ENCODE peak calls at places on chromosomes 4 and X, in seven cellular contexts. V is astrocyte, E is thoracic aorta, S is cardiac muscle cell, A is A549, C is neural progenitor cell, L is uterus. W is an unnamed sample. For H3K4me1, the result is how much of the 10 kb centered on the place peaks cover.

GRCh38 chr4:121246698-121247097 is 82.6 kb upstream of the TNIP3 start:
- DNase-seq in V (no peak), E (no peak), S (peak), A (no peak), C (no peak), L (no peak), W (no peak)

GRCh38 chr4:95317124-95317820 is 231.5 kb downstream of the UNC5C start:
- DNase-seq in V (no peak), E (no peak), S (peak), A (no peak), C (peak), L (no peak), W (no peak)

GRCh38 chr4:41683321-41683720 is 65.2 kb downstream of the PHOX2B start:
- DNase-seq in V (no peak), E (no peak), S (no peak), A (no peak), C (no peak), L (no peak), W (no peak)

GRCh38 chrX:84907324-84907946 is 96.2 kb upstream of the APOOL start:
- DNase-seq in V (no peak), E (no peak), S (peak), A (peak), C (peak), L (no peak), W (no peak)

GRCh38 chr4:76579596-76580375 is 144.8 kb downstream of the SHROOM3 start:
- DNase-seq in V (no peak), E (no peak), S (no peak), A (no peak), C (no peak), L (no peak), W (no peak)

GRCh38 chr4:87819281-87819919 is 13.4 kb upstream of the MEPE start:
- DNase-seq in V (peak), E (no peak), S (no peak), A (peak), C (peak), L (no peak), W (no peak)

GRCh38 chrX:139691493-139691842 is 16.5 kb downstream of the MCF2 start:
- DNase-seq in V (no peak), E (no peak), S (peak), A (no peak), C (peak), L (no peak), W (peak)

GRCh38 chrX:72121381-72121780 is 10.3 kb downstream of the RTL5 start:
- DNase-seq in V (peak), E (peak), S (no peak), A (no peak), C (no peak), L (peak), W (peak)

GRCh38 chrX:18702362-18703195 is 4.9 kb upstream of the PPEF1 start:
- DNase-seq in V (peak), E (no peak), S (no peak), A (peak), C (no peak), L (no peak), W (no peak)

GRCh38 chr4:182748283-182748682 is 168.9 kb downstream of the DCTD start:
- DNase-seq in V (no peak), E (no peak), S (no peak), A (no peak), C (no peak), L (no peak), W (no peak)

GRCh38 chr4:126727461-126727860 is 905.3 kb upstream of the INTU start:
- DNase-seq in V (peak), E (no peak), S (no peak), A (no peak), C (no peak), L (no peak), W (no peak)

GRCh38 chr4:70651864-70652506 is 14.3 kb downstream of the JCHAIN start:
- DNase-seq in V (peak), E (no peak), S (peak), A (peak), C (peak), L (no peak), W (no peak)

GRCh38 chr4:35771571-35771970 is 472.7 kb downstream of the ARAP2 start:
- DNase-seq in V (no peak), E (no peak), S (no peak), A (no peak), C (no peak), L (no peak), W (no peak)

GRCh38 chr4:7500404-7500803 is 65.7 kb upstream of the PSAPL1 start:
- DNase-seq in V (no peak), E (no peak), S (no peak), A (no peak), C (no peak), L (no peak), W (no peak)

GRCh38 chr4:4860803-4861591 is 1.5 kb downstream of the MSX1 start:
- DNase-seq in V (no peak), E (no peak), S (no peak), A (no peak), C (peak), L (peak), W (peak)

GRCh38 chrX:110210417-110211139 is 107.3 kb downstream of the AMMECR1 start:
- DNase-seq in V (peak), E (no peak), S (no peak), A (peak), C (no peak), L (no peak), W (no peak)

GRCh38 chrX:101460669-101461068 is 24.6 kb upstream of the ARMCX4 start:
- DNase-seq in V (no peak), E (no peak), S (no peak), A (peak), C (no peak), L (no peak), W (no peak)

GRCh38 chrX:153333271-153333670 is 682 bp upstream of the ZNF275 start:
- DNase-seq in V (peak), E (no peak), S (no peak), A (no peak), C (no peak), L (no peak), W (no peak)

GRCh38 chrX:55489315-55490009 is at the start of gene USP51:
- DNase-seq in V (no peak), E (no peak), S (peak), A (peak), C (peak), L (peak), W (peak)

GRCh38 chr4:113020966-113021365 is 28.5 kb upstream of the ANK2 start:
- DNase-seq in V (peak), E (no peak), S (no peak), A (no peak), C (peak), L (no peak), W (no peak)

GRCh38 chrX:64885850-64886249 is 90.4 kb downstream of the ZC4H2 start:
- DNase-seq in V (no peak), E (no peak), S (peak), A (peak), C (peak), L (no peak), W (no peak)

GRCh38 chrX:110044531-110045249 is 41.8 kb downstream of the TMEM164 start:
- DNase-seq in V (no peak), E (no peak), S (no peak), A (no peak), C (no peak), L (no peak), W (no peak)

GRCh38 chr4:74374561-74375327 is 9.8 kb downstream of the EREG start:
- DNase-seq in V (peak), E (no peak), S (no peak), A (peak), C (no peak), L (no peak), W (no peak)

GRCh38 chrX:65643786-65644111 is 23.7 kb upstream of the MSN start:
- DNase-seq in V (no peak), E (no peak), S (no peak), A (no peak), C (no peak), L (no peak), W (no peak)

GRCh38 chr4:156547891-156548290 is 423.7 kb downstream of the PDGFC start:
- DNase-seq in V (no peak), E (no peak), S (no peak), A (no peak), C (no peak), L (no peak), W (no peak)

GRCh38 chrX:135982860-135983259 is 2.4 kb upstream of the SLC9A6 start:
- DNase-seq in V (no peak), E (no peak), S (no peak), A (no peak), C (no peak), L (no peak), W (no peak)

GRCh38 chrX:81876437-81876836 is 674.5 kb downstream of the SH3BGRL start:
- DNase-seq in V (no peak), E (no peak), S (no peak), A (no peak), C (no peak), L (no peak), W (no peak)

GRCh38 chr4:90226734-90227133 is 99.5 kb downstream of the CCSER1 start:
- DNase-seq in V (no peak), E (no peak), S (no peak), A (no peak), C (no peak), L (no peak), W (no peak)

GRCh38 chr4:111028829-111029228 is 406.0 kb upstream of the PITX2 start:
- DNase-seq in V (no peak), E (no peak), S (no peak), A (no peak), C (no peak), L (no peak), W (no peak)

GRCh38 chr4:118154643-118155042 is 120.4 kb downstream of the NDST3 start:
- DNase-seq in V (peak), E (no peak), S (no peak), A (no peak), C (no peak), L (no peak), W (no peak)

GRCh38 chr4:113884655-113885054 is 94.8 kb downstream of the ARSJ start:
- DNase-seq in V (no peak), E (no peak), S (no peak), A (no peak), C (peak), L (no peak), W (no peak)

GRCh38 chr4:26196567-26196966 is 124.2 kb upstream of the RBPJ start:
- DNase-seq in V (no peak), E (no peak), S (no peak), A (no peak), C (no peak), L (no peak), W (no peak)

GRCh38 chr4:26194764-26195163 is 126.0 kb upstream of the RBPJ start:
- DNase-seq in V (no peak), E (no peak), S (no peak), A (no peak), C (no peak), L (no peak), W (no peak)

GRCh38 chr4:26197018-26197779 is 123.6 kb upstream of the RBPJ start:
- DNase-seq in V (peak), E (no peak), S (no peak), A (peak), C (no peak), L (no peak), W (no peak)

GRCh38 chr4:26191353-26191752 is 129.5 kb upstream of the RBPJ start:
- DNase-seq in V (no peak), E (no peak), S (no peak), A (peak), C (no peak), L (no peak), W (no peak)

DNA sequence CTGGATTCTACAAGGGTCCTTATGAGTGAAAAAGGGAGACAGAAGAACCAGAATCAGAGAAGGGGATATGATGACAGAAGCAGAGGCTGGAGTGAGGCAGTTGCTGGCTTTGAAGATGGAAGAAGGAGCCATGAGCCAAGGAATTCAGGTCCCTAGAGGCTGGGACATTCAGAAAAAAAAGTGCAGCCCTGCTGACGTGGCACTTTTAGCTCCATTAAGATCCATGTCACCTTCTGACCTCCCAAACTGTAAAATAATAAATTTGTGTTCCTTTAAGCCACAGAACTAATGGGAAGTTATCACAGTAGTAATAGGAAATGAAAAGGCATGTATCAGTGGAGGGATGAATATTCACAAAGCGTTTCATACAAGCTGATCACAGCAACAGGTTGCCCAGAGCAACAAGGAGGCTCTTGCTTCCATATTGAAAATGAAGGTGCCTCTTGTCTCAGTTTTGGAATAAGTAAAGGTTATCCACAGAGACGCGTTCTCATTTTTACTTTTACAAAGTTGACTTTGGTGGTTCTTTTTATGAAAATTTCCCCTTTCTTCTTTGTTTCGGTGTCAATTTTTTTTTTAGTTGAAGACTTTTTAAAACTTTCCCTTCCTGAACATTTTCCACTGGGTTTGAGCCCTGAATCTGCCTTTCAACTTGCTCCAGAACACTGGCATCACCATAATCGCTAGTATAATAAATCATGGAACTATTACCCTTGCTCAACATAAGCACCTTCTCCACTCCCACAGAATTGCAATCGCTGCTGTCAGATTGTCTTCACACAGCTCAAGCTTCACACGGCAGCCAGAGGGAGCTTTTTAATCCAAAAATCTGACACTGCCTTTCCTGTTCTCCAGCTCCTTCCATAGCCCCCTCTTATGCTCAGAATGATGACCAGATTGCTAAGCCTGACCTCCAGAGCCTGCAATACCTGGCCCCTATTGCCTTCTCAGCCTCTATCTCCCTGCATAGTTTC is 127.6 kb upstream of the RBPJ start:
- DNase-seq in V (no peak), E (no peak), S (no peak), A (no peak), C (no peak), L (peak), W (no peak)
- TF ChIP-seq CTCF in V (no peak), E (no peak), S (no peak), A (no peak), C (no peak), L (peak), W (no peak)

DNA sequence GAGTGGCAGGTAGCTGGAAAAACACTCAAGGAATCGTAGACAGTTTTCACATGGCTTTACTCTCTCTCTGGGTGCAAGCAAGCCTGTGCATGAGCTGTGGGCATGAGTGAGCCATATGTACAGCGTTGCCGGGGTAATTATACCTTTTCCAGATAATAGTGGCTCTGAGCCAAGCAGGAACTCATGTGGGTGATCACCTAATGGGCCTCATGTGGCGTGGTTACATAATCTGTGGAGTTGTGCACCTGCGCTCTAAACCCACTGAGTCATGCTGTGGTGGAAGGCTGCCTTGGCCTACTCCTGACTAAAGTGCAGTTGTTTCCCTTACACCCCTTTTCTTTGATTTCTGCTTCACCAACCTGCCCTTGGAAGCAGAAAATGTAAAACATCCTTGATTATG is 1564.5 kb upstream of the PCDH10 start:
- DNase-seq in V (no peak), E (no peak), S (no peak), A (no peak), C (no peak), L (no peak), W (no peak)
- H3K4me1 ChIP-seq in V (under half), E (under half), S (under half), A (under half), C (under half), L (under half), W (under half)

DNA sequence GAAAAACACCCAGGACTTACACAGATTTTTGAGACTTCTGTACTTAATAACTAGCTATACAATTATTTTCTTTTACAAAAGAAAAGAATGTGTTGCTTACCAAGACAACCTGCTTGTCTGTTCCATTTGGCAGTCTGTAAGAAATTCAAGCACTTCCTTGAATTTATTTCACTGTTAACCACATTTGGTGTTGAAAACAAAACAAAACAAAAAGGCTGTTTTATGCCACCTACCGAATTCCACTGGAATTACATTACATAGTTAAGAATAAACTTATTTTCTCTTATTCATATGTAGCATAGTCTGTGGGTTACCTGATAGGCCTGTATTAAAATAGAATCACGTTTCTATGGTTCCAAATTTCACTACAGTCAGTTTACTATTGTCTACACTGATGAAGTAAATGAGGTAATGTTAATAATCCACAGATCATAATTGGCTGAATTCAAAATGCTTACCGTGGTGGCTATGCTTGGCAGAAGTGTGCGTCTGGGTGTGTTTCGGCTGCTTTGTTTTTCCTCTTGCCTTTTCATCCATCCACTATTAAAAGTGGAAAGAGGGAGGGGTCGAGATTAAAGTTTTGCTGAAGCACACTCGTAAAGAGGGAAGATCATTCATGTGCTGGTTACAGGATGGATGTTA is at the start of gene TLR1:
- DNase-seq in V (peak), E (no peak), S (peak), A (peak), C (peak), L (no peak), W (no peak)
- H3K27ac ChIP-seq in V (peak), E (peak), S (no peak), A (peak), C (no peak), L (peak), W (peak)

GRCh38 chrX:120380699-120381098 is 18.8 kb downstream of the ATP1B4 start:
- DNase-seq in V (no peak), E (no peak), S (no peak), A (peak), C (peak), L (no peak), W (no peak)
- TF ChIP-seq CTCF in V (no peak), E (no peak), S (peak), A (peak), C (peak), L (no peak), W (peak)

W was measured in left ventricle myocardium inferior.